ENCODE peak calls at places on chromosomes 4 and X, in ten cellular contexts. One of them, this sample, is unnamed.

GRCh38 chr4:101790521-101791188 is at the start of gene BANK1:
- DNase-seq in C1 segment of cervical spinal cord: no peak
- DNase-seq in BE2C: peak; percentile 5
- DNase-seq in T-helper 9 cell: no peak
- DNase-seq in GM13976: peak; percentile 84
- DNase-seq in NCI-H2081: peak; percentile 35
- DNase-seq in NCI-H1092: peak; percentile 1
- DNase-seq in HCT116: peak; percentile 57
- DNase-seq in PC-3: peak; percentile 47
- DNase-seq in activated CD4-positive, alpha-beta T cell treated with anti-CD3 and anti-CD28 coated beads for 36 hours: peak; percentile 37
- DNase-seq in this sample: no peak

GRCh38 chr4:107619065-107619464 is 101.0 kb downstream of the PAPSS1 start:
- DNase-seq in C1 segment of cervical spinal cord: no peak
- DNase-seq in BE2C: no peak
- DNase-seq in T-helper 9 cell: no peak
- DNase-seq in GM13976: no peak
- DNase-seq in NCI-H2081: no peak
- DNase-seq in NCI-H1092: no peak
- DNase-seq in HCT116: no peak
- DNase-seq in PC-3: no peak
- DNase-seq in activated CD4-positive, alpha-beta T cell treated with anti-CD3 and anti-CD28 coated beads for 36 hours: no peak
- DNase-seq in this sample: no peak

GRCh38 chr4:113673450-113673849 is 88.1 kb downstream of the CAMK2D start:
- DNase-seq in C1 segment of cervical spinal cord: no peak
- DNase-seq in BE2C: peak; percentile 67
- DNase-seq in T-helper 9 cell: no peak
- DNase-seq in GM13976: peak; percentile 15
- DNase-seq in NCI-H2081: no peak
- DNase-seq in NCI-H1092: no peak
- DNase-seq in HCT116: peak; percentile 19
- DNase-seq in PC-3: peak; percentile 53
- DNase-seq in activated CD4-positive, alpha-beta T cell treated with anti-CD3 and anti-CD28 coated beads for 36 hours: peak; percentile 70
- DNase-seq in this sample: peak; percentile 3

GRCh38 chr4:183797445-183798248 is 107.5 kb upstream of the STOX2 start:
- DNase-seq in C1 segment of cervical spinal cord: no peak
- DNase-seq in BE2C: peak; percentile 47
- DNase-seq in T-helper 9 cell: no peak
- DNase-seq in GM13976: peak; percentile 46
- DNase-seq in NCI-H2081: peak; percentile 11
- DNase-seq in NCI-H1092: no peak
- DNase-seq in HCT116: no peak
- DNase-seq in PC-3: no peak
- DNase-seq in activated CD4-positive, alpha-beta T cell treated with anti-CD3 and anti-CD28 coated beads for 36 hours: peak; percentile 33
- DNase-seq in this sample: peak; percentile 27

GRCh38 chrX:21806691-21807090 is 32.7 kb upstream of the MBTPS2 start:
- DNase-seq in C1 segment of cervical spinal cord: no peak
- DNase-seq in BE2C: no peak
- DNase-seq in T-helper 9 cell: no peak
- DNase-seq in GM13976: no peak
- DNase-seq in NCI-H2081: no peak
- DNase-seq in NCI-H1092: no peak
- DNase-seq in HCT116: no peak
- DNase-seq in PC-3: peak; percentile 44
- DNase-seq in activated CD4-positive, alpha-beta T cell treated with anti-CD3 and anti-CD28 coated beads for 36 hours: no peak
- DNase-seq in this sample: no peak

GRCh38 chr4:113436360-113436759 is 325.2 kb downstream of the CAMK2D start:
- DNase-seq in C1 segment of cervical spinal cord: no peak
- DNase-seq in BE2C: no peak
- DNase-seq in T-helper 9 cell: no peak
- DNase-seq in GM13976: no peak
- DNase-seq in NCI-H2081: no peak
- DNase-seq in NCI-H1092: no peak
- DNase-seq in HCT116: no peak
- DNase-seq in PC-3: no peak
- DNase-seq in activated CD4-positive, alpha-beta T cell treated with anti-CD3 and anti-CD28 coated beads for 36 hours: no peak
- DNase-seq in this sample: no peak

GRCh38 chr4:2362286-2363055 is 56.0 kb downstream of the ZFYVE28 start:
- DNase-seq in C1 segment of cervical spinal cord: no peak
- DNase-seq in BE2C: no peak
- DNase-seq in T-helper 9 cell: no peak
- DNase-seq in GM13976: no peak
- DNase-seq in NCI-H2081: no peak
- DNase-seq in NCI-H1092: no peak
- DNase-seq in HCT116: no peak
- DNase-seq in PC-3: no peak
- DNase-seq in activated CD4-positive, alpha-beta T cell treated with anti-CD3 and anti-CD28 coated beads for 36 hours: no peak
- DNase-seq in this sample: no peak

GRCh38 chr4:61468091-61468720 is 268.1 kb downstream of the ADGRL3 start:
- DNase-seq in C1 segment of cervical spinal cord: no peak
- DNase-seq in BE2C: no peak
- DNase-seq in T-helper 9 cell: no peak
- DNase-seq in GM13976: no peak
- DNase-seq in NCI-H2081: no peak
- DNase-seq in NCI-H1092: no peak
- DNase-seq in HCT116: no peak
- DNase-seq in PC-3: peak; percentile 99
- DNase-seq in activated CD4-positive, alpha-beta T cell treated with anti-CD3 and anti-CD28 coated beads for 36 hours: no peak
- DNase-seq in this sample: no peak

GRCh38 chr4:183438458-183439113 is 5.8 kb upstream of the CDKN2AIP start:
- DNase-seq in C1 segment of cervical spinal cord: no peak
- DNase-seq in BE2C: no peak
- DNase-seq in T-helper 9 cell: no peak
- DNase-seq in GM13976: no peak
- DNase-seq in NCI-H2081: no peak
- DNase-seq in NCI-H1092: no peak
- DNase-seq in HCT116: peak; percentile 82
- DNase-seq in PC-3: peak; percentile 94
- DNase-seq in activated CD4-positive, alpha-beta T cell treated with anti-CD3 and anti-CD28 coated beads for 36 hours: no peak
- DNase-seq in this sample: no peak

GRCh38 chrX:116318672-116319071 is 117.7 kb upstream of the SLC6A14 start:
- DNase-seq in C1 segment of cervical spinal cord: no peak
- DNase-seq in BE2C: no peak
- DNase-seq in T-helper 9 cell: no peak
- DNase-seq in GM13976: no peak
- DNase-seq in NCI-H2081: no peak
- DNase-seq in NCI-H1092: no peak
- DNase-seq in HCT116: no peak
- DNase-seq in PC-3: peak; percentile 76
- DNase-seq in activated CD4-positive, alpha-beta T cell treated with anti-CD3 and anti-CD28 coated beads for 36 hours: no peak
- DNase-seq in this sample: no peak

GRCh38 chr4:8184061-8184460 is 15.0 kb upstream of the SH3TC1 start:
- DNase-seq in C1 segment of cervical spinal cord: no peak
- DNase-seq in BE2C: no peak
- DNase-seq in T-helper 9 cell: no peak
- DNase-seq in GM13976: no peak
- DNase-seq in NCI-H2081: no peak
- DNase-seq in NCI-H1092: no peak
- DNase-seq in HCT116: no peak
- DNase-seq in PC-3: no peak
- DNase-seq in activated CD4-positive, alpha-beta T cell treated with anti-CD3 and anti-CD28 coated beads for 36 hours: no peak
- DNase-seq in this sample: no peak

GRCh38 chr4:100041646-100042045 is 91.6 kb upstream of the H2AZ1 start:
- DNase-seq in C1 segment of cervical spinal cord: no peak
- DNase-seq in BE2C: no peak
- DNase-seq in T-helper 9 cell: no peak
- DNase-seq in GM13976: no peak
- DNase-seq in NCI-H2081: no peak
- DNase-seq in NCI-H1092: no peak
- DNase-seq in HCT116: no peak
- DNase-seq in PC-3: peak; percentile 15
- DNase-seq in activated CD4-positive, alpha-beta T cell treated with anti-CD3 and anti-CD28 coated beads for 36 hours: no peak
- DNase-seq in this sample: no peak

GRCh38 chrX:84064814-84065213 is 123.2 kb downstream of the RPS6KA6 start:
- DNase-seq in C1 segment of cervical spinal cord: no peak
- DNase-seq in BE2C: no peak
- DNase-seq in T-helper 9 cell: no peak
- DNase-seq in GM13976: no peak
- DNase-seq in NCI-H2081: no peak
- DNase-seq in NCI-H1092: no peak
- DNase-seq in HCT116: no peak
- DNase-seq in PC-3: peak; percentile 72
- DNase-seq in activated CD4-positive, alpha-beta T cell treated with anti-CD3 and anti-CD28 coated beads for 36 hours: no peak
- DNase-seq in this sample: no peak

GRCh38 chr4:38782452-38783108 is at the start of gene TLR10:
- DNase-seq in C1 segment of cervical spinal cord: no peak
- DNase-seq in BE2C: peak; percentile 55
- DNase-seq in T-helper 9 cell: no peak
- DNase-seq in GM13976: no peak
- DNase-seq in NCI-H2081: peak; percentile 39
- DNase-seq in NCI-H1092: peak; percentile 53
- DNase-seq in HCT116: peak; percentile 34
- DNase-seq in PC-3: peak; percentile 41
- DNase-seq in activated CD4-positive, alpha-beta T cell treated with anti-CD3 and anti-CD28 coated beads for 36 hours: peak; percentile 37
- DNase-seq in this sample: peak; percentile 43

GRCh38 chr4:177016541-177017141 is 223.9 kb upstream of the VEGFC start:
- DNase-seq in C1 segment of cervical spinal cord: no peak
- DNase-seq in BE2C: no peak
- DNase-seq in T-helper 9 cell: no peak
- DNase-seq in GM13976: no peak
- DNase-seq in NCI-H2081: no peak
- DNase-seq in NCI-H1092: no peak
- DNase-seq in HCT116: no peak
- DNase-seq in PC-3: peak; percentile 14
- DNase-seq in activated CD4-positive, alpha-beta T cell treated with anti-CD3 and anti-CD28 coated beads for 36 hours: no peak
- DNase-seq in this sample: no peak

GRCh38 chr4:156193800-156194199 is 240.1 kb upstream of the CTSO start:
- DNase-seq in C1 segment of cervical spinal cord: no peak
- DNase-seq in BE2C: no peak
- DNase-seq in T-helper 9 cell: no peak
- DNase-seq in GM13976: no peak
- DNase-seq in NCI-H2081: peak; percentile 8
- DNase-seq in NCI-H1092: peak; percentile 39
- DNase-seq in HCT116: no peak
- DNase-seq in PC-3: no peak
- DNase-seq in activated CD4-positive, alpha-beta T cell treated with anti-CD3 and anti-CD28 coated beads for 36 hours: no peak
- DNase-seq in this sample: no peak

GRCh38 chrX:119067023-119067739 is 5.6 kb upstream of the CT47C1 start:
- DNase-seq in C1 segment of cervical spinal cord: no peak
- DNase-seq in BE2C: peak; percentile 45
- DNase-seq in T-helper 9 cell: peak; percentile 3
- DNase-seq in GM13976: peak; percentile 25
- DNase-seq in NCI-H2081: peak; percentile 62
- DNase-seq in NCI-H1092: peak; percentile 3
- DNase-seq in HCT116: peak; percentile 26
- DNase-seq in PC-3: peak; percentile 82
- DNase-seq in activated CD4-positive, alpha-beta T cell treated with anti-CD3 and anti-CD28 coated beads for 36 hours: peak; percentile 72
- DNase-seq in this sample: peak; percentile 5